ENCODE peak calls at places on chromosome 11, in eight cellular contexts. K, T, H, X, M, Z, U and C are unnamed samples.

GRCh38 chr11:73157141-73158010 is 15.3 kb upstream of the FCHSD2 start:
- DNase-seq in T (no peak), U (peak), M (peak), K (peak), X (no peak), H (no peak), Z (no peak), C (peak)

GRCh38 chr11:44622721-44623258 is 57.3 kb downstream of the CD82 start:
- DNase-seq in M (no peak), U (no peak), Z (no peak), H (no peak), X (no peak), K (no peak), T (peak), C (no peak)

GRCh38 chr11:58654079-58654907 is 31.8 kb downstream of the CNTF start:
- DNase-seq in Z (peak), M (peak), X (peak), K (peak), H (peak), U (peak), T (peak), C (peak)

GRCh38 chr11:3091846-3092602 is 34.8 kb upstream of the CARS1 start:
- DNase-seq in M (peak), T (peak), H (peak), K (peak), U (peak), X (peak), Z (peak), C (peak)

GRCh38 chr11:44785856-44786606 is 59.3 kb downstream of the TSPAN18 start:
- DNase-seq in T (no peak), X (no peak), U (no peak), K (no peak), Z (peak), M (no peak), H (no peak), C (no peak)

GRCh38 chr11:116931206-116931953 is 94.0 kb upstream of the APOA1 start:
- DNase-seq in T (no peak), H (peak), X (no peak), M (no peak), K (peak), Z (no peak), U (peak), C (no peak)

GRCh38 chr11:77075425-77075905 is 8.7 kb downstream of the CAPN5 start:
- DNase-seq in K (no peak), T (no peak), Z (no peak), U (no peak), M (no peak), X (no peak), H (no peak), C (no peak)

GRCh38 chr11:110979696-110980095 is 265.8 kb upstream of the POU2AF2 start:
- DNase-seq in M (no peak), X (no peak), K (peak), Z (no peak), H (peak), U (peak), T (no peak), C (no peak)

GRCh38 chr11:41051919-41052630 is 407.4 kb downstream of the LRRC4C start:
- DNase-seq in T (no peak), K (no peak), H (peak), Z (no peak), M (no peak), U (no peak), X (no peak), C (no peak)

GRCh38 chr11:32438883-32439487 is 3.6 kb upstream of the WT1 start:
- DNase-seq in Z (no peak), H (no peak), K (no peak), X (no peak), U (no peak), M (peak), T (peak), C (no peak)

GRCh38 chr11:61489833-61490585 is 18.5 kb upstream of the LRRC10B start:
- DNase-seq in H (no peak), Z (no peak), M (no peak), U (peak), X (no peak), K (peak), T (no peak), C (no peak)

DNA sequence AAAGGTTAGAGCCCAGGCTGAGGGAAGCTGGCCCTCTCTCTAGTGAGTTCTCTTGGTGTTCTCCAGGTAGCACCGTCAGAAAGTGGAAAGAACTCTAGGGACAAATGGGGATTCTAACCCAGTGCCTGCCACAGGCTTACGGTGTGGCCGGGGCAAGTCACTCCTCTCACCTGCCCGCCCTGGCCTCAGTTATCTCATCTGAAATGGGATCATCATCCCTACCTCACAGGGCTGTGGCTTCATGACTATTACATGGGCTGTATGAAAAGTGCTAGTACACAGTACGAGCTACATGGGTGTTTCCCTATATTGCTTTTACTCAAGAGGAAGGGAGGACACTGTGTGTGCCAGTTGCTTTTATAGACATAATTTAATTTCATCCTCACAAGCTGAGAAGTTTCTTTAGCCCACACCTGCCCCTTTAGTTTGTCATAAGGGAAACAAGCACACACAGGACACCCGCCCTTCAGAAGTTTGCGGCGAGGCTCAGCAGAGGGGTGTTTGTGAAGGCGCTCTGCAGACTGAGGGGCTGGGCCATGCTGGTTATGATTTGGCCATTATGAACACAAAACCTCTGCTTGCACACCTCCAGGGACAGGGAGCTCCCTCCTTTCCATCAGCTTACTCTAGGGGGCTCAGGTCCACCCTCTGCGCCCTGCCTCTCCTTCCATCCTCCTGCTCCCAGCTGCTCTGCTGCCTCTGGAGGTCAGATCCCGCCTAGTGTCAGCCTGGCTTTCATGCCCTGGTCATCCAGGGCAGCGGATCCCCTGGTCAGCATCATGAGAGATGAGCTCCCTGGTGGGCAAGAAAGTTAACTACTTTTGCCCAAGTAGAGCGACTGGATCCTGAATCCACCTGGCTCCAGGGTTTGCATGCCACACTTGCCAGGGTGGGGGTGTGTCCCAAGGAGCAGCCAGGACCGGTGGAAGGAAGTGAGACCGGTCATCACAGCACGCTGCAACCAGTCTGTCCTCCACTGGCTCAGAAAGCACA is 1.2 kb downstream of the KLHL35 start:
- DNase-seq in X (no peak), M (no peak), K (no peak), T (no peak), H (peak), Z (no peak), U (no peak), C (no peak)
- TF ChIP-seq CTCF in X (no peak), M (no peak), K (no peak), T (no peak), H (no peak), Z (no peak), U (no peak), C (no peak)

GRCh38 chr11:81963018-81963417 is 770.6 kb downstream of the FAM181B start:
- DNase-seq in X (no peak), Z (no peak), M (no peak), H (no peak), U (no peak), T (no peak), K (peak), C (no peak)
- TF ChIP-seq CTCF in X (no peak), Z (no peak), M (no peak), H (peak), U (peak), T (peak), K (peak), C (peak)

DNA sequence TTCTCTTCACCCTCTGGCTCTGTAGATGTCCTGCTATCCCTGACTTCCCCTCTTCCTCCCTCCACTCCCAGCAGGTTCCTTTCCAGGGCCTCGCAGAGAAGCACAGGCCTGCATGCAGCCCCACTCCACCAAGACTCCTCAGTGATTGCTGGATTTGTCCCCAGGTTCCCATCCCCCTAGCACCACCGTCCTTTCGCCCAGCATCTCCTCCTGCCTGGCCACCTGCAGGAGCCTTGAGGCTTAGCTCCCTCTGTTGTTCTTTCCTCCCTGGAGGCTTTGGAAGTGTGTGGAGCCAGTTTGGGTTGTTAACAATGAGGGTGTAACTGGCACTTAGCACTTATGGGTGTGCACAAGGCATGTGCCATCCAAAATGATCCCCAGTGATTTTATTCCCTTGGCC is 170.9 kb downstream of the TENM4 start:
- DNase-seq in M (no peak), X (no peak), H (no peak), U (no peak), K (no peak), T (no peak), Z (no peak), C (no peak)
- TF ChIP-seq CTCF in M (no peak), X (no peak), H (no peak), U (no peak), K (no peak), T (no peak), Z (no peak), C (no peak)

GRCh38 chr11:30049214-30049613 is 32.4 kb upstream of the KCNA4 start:
- DNase-seq in U (no peak), X (no peak), H (no peak), M (no peak), Z (no peak), T (no peak), K (no peak), C (no peak)
- TF ChIP-seq CTCF in U (no peak), X (no peak), H (no peak), M (no peak), Z (no peak), T (no peak), K (no peak), C (no peak)